ENCODE peak calls at places on chromosomes 16 and 17, in four cellular contexts. One of them, this sample, is unnamed.

GRCh38 chr16:55475919-55476318 is 3.1 kb upstream of the MMP2 start:
- DNase-seq in right lobe of liver: no peak
- DNase-seq in CD8-positive, alpha-beta T cell: no peak
- DNase-seq in AG09319: no peak
- DNase-seq in this sample: no peak

GRCh38 chr16:88306411-88306810 is 76.3 kb upstream of the ZNF469 start:
- DNase-seq in right lobe of liver: peak
- DNase-seq in CD8-positive, alpha-beta T cell: no peak
- DNase-seq in AG09319: no peak
- DNase-seq in this sample: no peak

GRCh38 chr17:77419547-77420475 is 279.0 kb downstream of the SEC14L1 start:
- DNase-seq in CD8-positive, alpha-beta T cell: peak
- DNase-seq in AG09319: no peak
- DNase-seq in right lobe of liver: no peak
- DNase-seq in this sample: no peak

GRCh38 chr17:82863941-82864720 is 24.3 kb upstream of the ZNF750 start:
- DNase-seq in CD8-positive, alpha-beta T cell: peak
- DNase-seq in AG09319: no peak
- DNase-seq in right lobe of liver: no peak
- DNase-seq in this sample: peak

GRCh38 chr17:15446036-15446435 is 21.4 kb downstream of the CDRT4 start:
- DNase-seq in AG09319: no peak
- DNase-seq in CD8-positive, alpha-beta T cell: no peak
- DNase-seq in right lobe of liver: no peak
- DNase-seq in this sample: no peak

GRCh38 chr17:32310927-32311568 is 30.9 kb downstream of the C17orf75 start:
- DNase-seq in right lobe of liver: no peak
- DNase-seq in CD8-positive, alpha-beta T cell: no peak
- DNase-seq in AG09319: no peak
- DNase-seq in this sample: no peak

GRCh38 chr16:12252616-12253015 is 276.1 kb downstream of the SNX29 start:
- DNase-seq in CD8-positive, alpha-beta T cell: no peak
- DNase-seq in AG09319: no peak
- DNase-seq in right lobe of liver: no peak
- DNase-seq in this sample: no peak

GRCh38 chr17:74042744-74043486 is 160.6 kb upstream of the RPL38 start:
- DNase-seq in CD8-positive, alpha-beta T cell: no peak
- DNase-seq in AG09319: peak
- DNase-seq in right lobe of liver: no peak
- DNase-seq in this sample: peak

GRCh38 chr16:78407191-78407590 is 307.7 kb downstream of the WWOX start:
- DNase-seq in right lobe of liver: no peak
- DNase-seq in AG09319: no peak
- DNase-seq in CD8-positive, alpha-beta T cell: no peak
- DNase-seq in this sample: no peak

GRCh38 chr17:45828171-45829133 is 16.2 kb upstream of the SPPL2C start:
- DNase-seq in CD8-positive, alpha-beta T cell: no peak
- DNase-seq in right lobe of liver: no peak
- DNase-seq in AG09319: no peak
- DNase-seq in this sample: peak

GRCh38 chr17:72123496-72123963 is 2.7 kb downstream of the SOX9 start:
- DNase-seq in AG09319: no peak
- DNase-seq in right lobe of liver: no peak
- DNase-seq in CD8-positive, alpha-beta T cell: no peak
- DNase-seq in this sample: no peak

GRCh38 chr16:50229149-50229726 is 37.1 kb upstream of the ADCY7 start:
- DNase-seq in right lobe of liver: no peak
- DNase-seq in CD8-positive, alpha-beta T cell: no peak
- DNase-seq in AG09319: no peak
- DNase-seq in this sample: no peak

GRCh38 chr17:77892469-77893143 is 65.9 kb upstream of the TNRC6C start:
- DNase-seq in right lobe of liver: peak
- DNase-seq in CD8-positive, alpha-beta T cell: no peak
- DNase-seq in AG09319: no peak
- DNase-seq in this sample: no peak

DNA sequence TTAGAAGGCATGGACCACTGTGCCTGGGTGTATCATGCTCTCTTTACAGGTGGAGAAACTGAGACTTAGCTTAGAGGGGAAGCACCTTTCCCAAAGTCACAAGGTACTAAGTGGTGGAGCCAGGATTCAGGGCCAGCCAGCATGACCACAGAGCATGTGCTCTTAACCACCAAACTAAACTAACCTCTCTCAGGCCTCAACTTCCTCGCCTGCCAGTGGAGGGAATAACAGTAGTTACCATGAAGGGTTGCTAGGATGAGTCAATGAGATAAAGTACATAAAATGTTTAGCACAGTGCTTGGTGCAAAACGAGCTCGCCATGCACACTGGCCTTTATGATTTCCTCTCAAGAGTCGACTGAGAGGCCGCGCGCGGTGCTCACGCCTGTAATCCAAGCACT is 6.4 kb upstream of the MYO1C start:
- DNase-seq in AG09319: no peak
- DNase-seq in CD8-positive, alpha-beta T cell: no peak
- DNase-seq in right lobe of liver: no peak
- DNase-seq in this sample: no peak
- TF ChIP-seq CTCF in AG09319: no peak
- TF ChIP-seq CTCF in CD8-positive, alpha-beta T cell: no peak
- TF ChIP-seq CTCF in right lobe of liver: no peak
- TF ChIP-seq CTCF in this sample: no peak

GRCh38 chr17:67629963-67630320 is 87.8 kb upstream of the NOL11 start:
- DNase-seq in right lobe of liver: no peak
- DNase-seq in AG09319: peak
- DNase-seq in CD8-positive, alpha-beta T cell: no peak
- DNase-seq in this sample: peak
- TF ChIP-seq CTCF in right lobe of liver: peak
- TF ChIP-seq CTCF in AG09319: peak
- TF ChIP-seq CTCF in CD8-positive, alpha-beta T cell: no peak
- TF ChIP-seq CTCF in this sample: peak

GRCh38 chr16:19486744-19487325 is 35.1 kb downstream of the GDE1 start:
- DNase-seq in AG09319: no peak
- DNase-seq in right lobe of liver: no peak
- DNase-seq in CD8-positive, alpha-beta T cell: no peak
- DNase-seq in this sample: peak
- TF ChIP-seq CTCF in AG09319: no peak
- TF ChIP-seq CTCF in right lobe of liver: no peak
- TF ChIP-seq CTCF in CD8-positive, alpha-beta T cell: no peak
- TF ChIP-seq CTCF in this sample: no peak

DNA sequence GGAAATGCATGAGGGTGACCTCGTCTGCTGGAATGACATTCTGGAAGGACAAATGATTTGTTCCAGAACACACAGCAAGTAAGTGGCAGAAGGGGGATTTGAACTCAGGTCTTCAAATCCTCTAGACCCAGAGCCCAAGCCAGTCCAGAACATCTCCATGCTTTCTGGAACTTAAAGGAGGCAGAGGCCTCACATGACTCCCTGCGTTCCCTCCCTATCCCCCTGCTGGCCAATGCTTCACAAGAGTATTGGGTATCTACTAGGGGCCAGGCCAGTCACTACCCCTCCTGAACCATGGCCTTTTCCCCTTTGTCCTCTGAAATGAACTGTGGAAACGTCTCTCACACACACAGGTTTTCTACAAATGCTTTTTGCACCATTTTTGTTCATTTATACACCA is 7.6 kb upstream of the BEAN1 start:
- DNase-seq in right lobe of liver: no peak
- DNase-seq in CD8-positive, alpha-beta T cell: no peak
- DNase-seq in AG09319: no peak
- DNase-seq in this sample: no peak
- TF ChIP-seq CTCF in right lobe of liver: no peak
- TF ChIP-seq CTCF in CD8-positive, alpha-beta T cell: no peak
- TF ChIP-seq CTCF in AG09319: no peak
- TF ChIP-seq CTCF in this sample: no peak

DNA sequence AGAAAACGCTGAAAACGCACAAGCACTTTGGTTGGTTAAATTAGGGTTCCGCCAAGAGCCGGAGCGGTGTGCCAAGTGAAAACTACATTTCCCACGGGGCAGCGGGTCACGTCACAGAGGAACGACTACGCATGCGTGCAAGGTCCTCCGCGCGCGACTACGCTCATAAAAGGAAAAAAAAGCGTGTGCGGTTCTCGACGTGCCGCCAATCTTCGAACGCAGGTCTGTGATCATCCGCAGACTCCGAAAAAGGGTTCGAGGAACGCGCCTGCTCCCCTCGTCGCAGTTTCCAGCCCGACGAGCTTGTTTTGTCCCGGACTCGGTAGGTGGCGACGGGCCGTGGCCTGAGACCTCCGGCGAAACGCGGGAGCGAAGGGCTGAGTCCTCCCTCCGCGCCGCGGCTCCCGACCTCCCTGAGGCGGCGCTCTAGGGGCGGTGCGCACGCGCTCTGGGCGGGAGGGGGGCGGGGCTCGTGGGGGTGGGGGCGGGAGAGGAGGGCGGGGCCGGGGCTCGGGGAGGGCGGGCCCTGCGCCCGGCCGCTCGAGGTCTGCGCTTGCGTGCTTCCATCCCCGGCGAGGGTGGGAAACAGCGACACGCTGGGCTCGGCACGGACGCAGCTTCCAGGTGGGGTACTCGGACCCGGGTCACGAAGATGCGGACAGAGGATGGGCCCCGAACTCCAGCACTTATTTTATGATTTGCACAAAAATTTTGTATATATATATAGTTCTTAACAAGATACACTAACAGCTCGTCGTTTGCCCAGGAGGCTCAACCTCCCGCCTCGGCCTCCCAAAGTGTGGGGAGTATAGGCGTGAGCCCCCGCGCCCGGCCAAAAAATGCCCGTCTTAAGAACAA is at the start of gene SGF29:
- DNase-seq in CD8-positive, alpha-beta T cell: peak
- DNase-seq in right lobe of liver: peak
- DNase-seq in AG09319: peak
- DNase-seq in this sample: peak
- TF ChIP-seq CTCF in CD8-positive, alpha-beta T cell: no peak
- TF ChIP-seq CTCF in right lobe of liver: peak
- TF ChIP-seq CTCF in AG09319: peak
- TF ChIP-seq CTCF in this sample: no peak

GRCh38 chr17:40281663-40282062 is 6.0 kb upstream of the CDC6 start:
- DNase-seq in CD8-positive, alpha-beta T cell: no peak
- DNase-seq in AG09319: no peak
- DNase-seq in right lobe of liver: no peak
- DNase-seq in this sample: no peak
- TF ChIP-seq CTCF in CD8-positive, alpha-beta T cell: no peak
- TF ChIP-seq CTCF in AG09319: no peak
- TF ChIP-seq CTCF in right lobe of liver: no peak
- TF ChIP-seq CTCF in this sample: no peak

GRCh38 chr17:7782237-7782636 is 51.8 kb upstream of the KDM6B start:
- DNase-seq in AG09319: peak
- DNase-seq in CD8-positive, alpha-beta T cell: no peak
- DNase-seq in right lobe of liver: no peak
- DNase-seq in this sample: peak
- TF ChIP-seq CTCF in AG09319: peak
- TF ChIP-seq CTCF in CD8-positive, alpha-beta T cell: no peak
- TF ChIP-seq CTCF in right lobe of liver: no peak
- TF ChIP-seq CTCF in this sample: peak

GRCh38 chr16:67562918-67563707 is 787 bp downstream of the CTCF start:
- DNase-seq in AG09319: no peak
- DNase-seq in CD8-positive, alpha-beta T cell: peak
- DNase-seq in right lobe of liver: peak
- DNase-seq in this sample: peak
- TF ChIP-seq CTCF in AG09319: no peak
- TF ChIP-seq CTCF in CD8-positive, alpha-beta T cell: no peak
- TF ChIP-seq CTCF in right lobe of liver: peak
- TF ChIP-seq CTCF in this sample: no peak